ENCODE peak calls at places on chromosomes 4 and X, in five cellular contexts. N is GM23248; B is activated T-cell treated with anti-CD3 and anti-CD28 coated beads, Interleukin-2, amount 50 U/mL, for 1 hour; P is RPMI7951; A is left colon. S is an unnamed sample.

GRCh38 chrX:129091097-129091496 is 432.2 kb downstream of the SMARCA1 start:
- DNase-seq in N (no peak), B (no peak), P (no peak), A (no peak), S (no peak)

GRCh38 chr4:164531336-164531735 is 222.6 kb upstream of the SMIM31 start:
- DNase-seq in N (no peak), B (no peak), P (no peak), A (no peak), S (no peak)

GRCh38 chr4:139453041-139453370 is 915 bp upstream of the RAB33B start:
- DNase-seq in N (peak), B (no peak), P (no peak), A (no peak), S (peak)

GRCh38 chr4:23932186-23932585 is 42.3 kb upstream of the PPARGC1A start:
- DNase-seq in N (no peak), B (no peak), P (no peak), A (no peak), S (no peak)

GRCh38 chr4:653831-654525 is 20.1 kb downstream of the ATP5ME start:
- DNase-seq in N (no peak), B (no peak), P (no peak), A (no peak), S (no peak)

GRCh38 chr4:140102406-140102805 is 51.6 kb downstream of the MAML3 start:
- DNase-seq in N (peak), B (no peak), P (peak), A (no peak), S (no peak)

GRCh38 chr4:1713003-1713397 is 881 bp upstream of the SLBP start:
- DNase-seq in N (no peak), B (no peak), P (no peak), A (no peak), S (no peak)

GRCh38 chrX:20382518-20383291 is 116.0 kb upstream of the RPS6KA3 start:
- DNase-seq in N (peak), B (no peak), P (peak), A (no peak), S (no peak)

GRCh38 chr4:10096201-10096975 is 20.2 kb downstream of the WDR1 start:
- DNase-seq in N (peak), B (peak), P (peak), A (peak), S (peak)

GRCh38 chr4:7871356-7871755 is 68.3 kb downstream of the AFAP1 start:
- DNase-seq in N (peak), B (no peak), P (no peak), A (no peak), S (no peak)

GRCh38 chrX:21691512-21692018 is 33.4 kb upstream of the KLHL34 start:
- DNase-seq in N (peak), B (no peak), P (no peak), A (no peak), S (no peak)

GRCh38 chr4:118824141-118824540 is 11.8 kb downstream of the SEC24D start:
- DNase-seq in N (no peak), B (no peak), P (no peak), A (no peak), S (no peak)

GRCh38 chrX:18793601-18794089 is 86.2 kb downstream of the PPEF1 start:
- DNase-seq in N (no peak), B (no peak), P (peak), A (no peak), S (no peak)

GRCh38 chr4:103099691-103100392 is at the start of gene BDH2:
- DNase-seq in N (peak), B (peak), P (peak), A (peak), S (peak)

GRCh38 chr4:183356173-183356825 is 34.1 kb upstream of the CLDN24 start:
- DNase-seq in N (no peak), B (no peak), P (no peak), A (no peak), S (no peak)

GRCh38 chrX:153353416-153353815 is 19.5 kb downstream of the ZNF275 start:
- DNase-seq in N (no peak), B (no peak), P (no peak), A (no peak), S (no peak)

GRCh38 chrX:13091111-13091765 is 46.8 kb upstream of the FAM9C start:
- DNase-seq in N (no peak), B (no peak), P (no peak), A (no peak), S (no peak)

GRCh38 chr4:2689825-2690700 is 66.1 kb downstream of the TNIP2 start:
- DNase-seq in N (no peak), B (no peak), P (peak), A (peak), S (peak)

GRCh38 chr4:1245481-1246051 is 3.4 kb downstream of the CTBP1 start:
- DNase-seq in N (no peak), B (peak), P (no peak), A (no peak), S (no peak)